ENCODE peak calls at places on chromosomes 5 and 9, in four cellular contexts. One of them, this sample, is unnamed. For H3K9me3, the result is how much of the 10 kb centered on the place peaks cover.

GRCh38 chr5:159905496-159905895 is 10.8 kb upstream of the ADRA1B start:
- DNase-seq in HepG2: no peak
- DNase-seq in transverse colon: peak
- DNase-seq in breast epithelium: no peak
- DNase-seq in this sample: no peak

GRCh38 chr5:175585573-175585972 is 72.3 kb upstream of the HRH2 start:
- DNase-seq in HepG2: no peak
- DNase-seq in transverse colon: no peak
- DNase-seq in breast epithelium: no peak
- DNase-seq in this sample: no peak

GRCh38 chr9:99633260-99633659 is 188.4 kb upstream of the NR4A3 start:
- DNase-seq in HepG2: no peak
- DNase-seq in transverse colon: no peak
- DNase-seq in breast epithelium: no peak
- DNase-seq in this sample: no peak

GRCh38 chr9:131616983-131617604 is 71.8 kb downstream of the PRRT1B start:
- DNase-seq in HepG2: peak
- DNase-seq in transverse colon: no peak
- DNase-seq in breast epithelium: no peak
- DNase-seq in this sample: no peak

GRCh38 chr5:135534609-135535419 is 950 bp downstream of the NEUROG1 start:
- DNase-seq in HepG2: no peak
- DNase-seq in transverse colon: no peak
- DNase-seq in breast epithelium: no peak
- DNase-seq in this sample: peak

GRCh38 chr5:179274321-179275315 is 70.6 kb downstream of the ADAMTS2 start:
- DNase-seq in HepG2: no peak
- DNase-seq in transverse colon: no peak
- DNase-seq in breast epithelium: no peak
- DNase-seq in this sample: peak

GRCh38 chr5:96876292-96876850 is at the start of gene ERAP2:
- DNase-seq in HepG2: peak
- DNase-seq in transverse colon: no peak
- DNase-seq in breast epithelium: no peak
- DNase-seq in this sample: no peak

GRCh38 chr5:94468531-94468930 is 149.9 kb downstream of the KIAA0825 start:
- DNase-seq in HepG2: no peak
- DNase-seq in transverse colon: no peak
- DNase-seq in breast epithelium: no peak
- DNase-seq in this sample: no peak

GRCh38 chr5:58836351-58836750 is 253.5 kb downstream of the RAB3C start:
- DNase-seq in HepG2: no peak
- DNase-seq in transverse colon: no peak
- DNase-seq in breast epithelium: no peak
- DNase-seq in this sample: no peak

GRCh38 chr5:78903936-78904335 is 81.2 kb downstream of the ARSB start:
- DNase-seq in HepG2: no peak
- DNase-seq in transverse colon: no peak
- DNase-seq in breast epithelium: no peak
- DNase-seq in this sample: no peak

GRCh38 chr9:122201641-122202040 is 27.1 kb downstream of the LHX6 start:
- DNase-seq in HepG2: no peak
- DNase-seq in transverse colon: no peak
- DNase-seq in breast epithelium: no peak
- DNase-seq in this sample: no peak

GRCh38 chr9:124480621-124480981 is 26.6 kb downstream of the NR5A1 start:
- DNase-seq in HepG2: peak
- DNase-seq in transverse colon: no peak
- DNase-seq in breast epithelium: no peak
- DNase-seq in this sample: no peak

GRCh38 chr5:32283539-32284377 is 29.0 kb downstream of the MTMR12 start:
- DNase-seq in HepG2: no peak
- DNase-seq in transverse colon: no peak
- DNase-seq in breast epithelium: no peak
- DNase-seq in this sample: no peak

GRCh38 chr5:41785061-41785460 is 85.2 kb downstream of the OXCT1 start:
- DNase-seq in HepG2: no peak
- DNase-seq in transverse colon: no peak
- DNase-seq in breast epithelium: no peak
- DNase-seq in this sample: no peak

GRCh38 chr5:62731011-62731410 is 152.4 kb downstream of the LRRC70 start:
- DNase-seq in HepG2: no peak
- DNase-seq in transverse colon: no peak
- DNase-seq in breast epithelium: no peak
- DNase-seq in this sample: no peak

GRCh38 chr5:93603191-93603590 is 20.2 kb downstream of the NR2F1 start:
- DNase-seq in HepG2: no peak
- DNase-seq in transverse colon: no peak
- DNase-seq in breast epithelium: no peak
- DNase-seq in this sample: no peak

GRCh38 chr5:120354126-120354525 is 110.0 kb upstream of the PRR16 start:
- DNase-seq in HepG2: no peak
- DNase-seq in transverse colon: no peak
- DNase-seq in breast epithelium: no peak
- DNase-seq in this sample: no peak

GRCh38 chr5:127796207-127796606 is 93.0 kb downstream of the CCDC192 start:
- DNase-seq in HepG2: no peak
- DNase-seq in transverse colon: no peak
- DNase-seq in breast epithelium: no peak
- DNase-seq in this sample: no peak

GRCh38 chr5:117682416-117682815 is 1107.8 kb upstream of the SEMA6A start:
- DNase-seq in HepG2: no peak
- DNase-seq in transverse colon: no peak
- DNase-seq in breast epithelium: no peak
- DNase-seq in this sample: no peak

GRCh38 chr9:96813607-96814006 is 35.7 kb upstream of the ZNF510 start:
- DNase-seq in HepG2: no peak
- DNase-seq in transverse colon: no peak
- DNase-seq in breast epithelium: no peak
- DNase-seq in this sample: no peak

GRCh38 chr5:40616791-40617190 is 62.9 kb upstream of the PTGER4 start:
- DNase-seq in HepG2: no peak
- DNase-seq in transverse colon: no peak
- DNase-seq in breast epithelium: no peak
- DNase-seq in this sample: no peak

GRCh38 chr5:146426853-146427618 is 20.1 kb upstream of the TCERG1 start:
- DNase-seq in HepG2: peak
- DNase-seq in transverse colon: no peak
- DNase-seq in breast epithelium: no peak
- DNase-seq in this sample: no peak

GRCh38 chr5:57488308-57488955 is 5.8 kb upstream of the ACTBL2 start:
- DNase-seq in HepG2: no peak
- DNase-seq in transverse colon: no peak
- DNase-seq in breast epithelium: no peak
- DNase-seq in this sample: no peak

GRCh38 chr5:43042176-43042625 is 2.1 kb upstream of the ANXA2R start:
- DNase-seq in HepG2: peak
- DNase-seq in transverse colon: peak
- DNase-seq in breast epithelium: peak
- DNase-seq in this sample: peak

GRCh38 chr9:114900937-114901802 is 29.2 kb downstream of the TNFSF8 start:
- DNase-seq in HepG2: no peak
- DNase-seq in transverse colon: no peak
- DNase-seq in breast epithelium: no peak
- DNase-seq in this sample: no peak

GRCh38 chr5:30765227-30765626 is 428.3 kb upstream of the CDH6 start:
- DNase-seq in HepG2: no peak
- DNase-seq in transverse colon: no peak
- DNase-seq in breast epithelium: no peak
- DNase-seq in this sample: no peak

GRCh38 chr9:109253637-109254284 is 67.1 kb downstream of the EPB41L4B start:
- DNase-seq in HepG2: no peak
- DNase-seq in transverse colon: no peak
- DNase-seq in breast epithelium: peak
- DNase-seq in this sample: no peak

GRCh38 chr5:80905405-80905804 is 54.8 kb upstream of the RASGRF2 start:
- DNase-seq in HepG2: no peak
- DNase-seq in transverse colon: no peak
- DNase-seq in breast epithelium: no peak
- DNase-seq in this sample: no peak
- TF ChIP-seq POLR2AphosphoS5 in HepG2: no peak
- TF ChIP-seq POLR2AphosphoS5 in transverse colon: no peak
- TF ChIP-seq POLR2AphosphoS5 in breast epithelium: no peak
- TF ChIP-seq POLR2AphosphoS5 in this sample: no peak

DNA sequence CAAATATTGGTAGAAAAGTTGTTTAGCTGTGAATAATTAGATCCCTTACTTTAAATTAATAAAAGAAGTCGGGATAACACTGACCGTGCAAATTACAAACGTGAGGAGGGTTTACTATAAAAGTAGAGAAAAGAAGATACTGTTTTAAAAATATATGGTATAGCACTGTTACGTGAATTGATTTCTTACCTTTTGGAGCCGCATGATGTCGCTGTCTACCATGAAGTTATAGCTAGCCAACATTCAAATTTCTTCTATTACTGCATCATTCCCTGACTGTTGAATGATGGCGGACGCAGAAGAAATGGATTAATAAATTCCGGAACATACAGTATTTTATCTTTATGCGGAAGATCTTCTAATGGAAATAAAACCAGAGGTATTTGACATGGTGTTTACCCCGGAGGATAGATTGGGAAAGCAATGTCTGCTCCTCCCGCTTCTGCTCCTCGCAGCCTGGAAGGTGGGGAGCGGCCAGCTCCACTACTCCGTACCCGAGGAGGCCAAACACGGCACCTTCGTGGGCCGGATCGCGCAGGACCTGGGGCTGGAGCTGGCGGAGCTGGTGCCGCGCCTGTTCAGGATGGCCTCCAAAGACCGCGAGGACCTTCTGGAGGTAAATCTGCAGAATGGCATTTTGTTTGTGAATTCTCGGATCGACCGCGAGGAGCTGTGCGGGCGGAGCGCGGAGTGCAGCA is at the start of gene PCDHA6:
- DNase-seq in HepG2: no peak
- DNase-seq in transverse colon: no peak
- DNase-seq in breast epithelium: no peak
- DNase-seq in this sample: no peak
- H3K9me3 ChIP-seq in HepG2: under half
- H3K9me3 ChIP-seq in transverse colon: under half
- H3K9me3 ChIP-seq in breast epithelium: half or more
- H3K9me3 ChIP-seq in this sample: under half

GRCh38 chr5:119036101-119036762 is 34.7 kb upstream of the DMXL1 start:
- DNase-seq in HepG2: no peak
- DNase-seq in transverse colon: no peak
- DNase-seq in breast epithelium: no peak
- DNase-seq in this sample: no peak
- TF ChIP-seq POLR2AphosphoS5 in HepG2: no peak
- TF ChIP-seq POLR2AphosphoS5 in transverse colon: no peak
- TF ChIP-seq POLR2AphosphoS5 in breast epithelium: no peak
- TF ChIP-seq POLR2AphosphoS5 in this sample: no peak

GRCh38 chr9:107592439-107592838 is 102.9 kb upstream of the KLF4 start:
- DNase-seq in HepG2: no peak
- DNase-seq in transverse colon: no peak
- DNase-seq in breast epithelium: no peak
- DNase-seq in this sample: no peak

GRCh38 chr9:107600060-107600573 is 110.5 kb upstream of the KLF4 start:
- DNase-seq in HepG2: no peak
- DNase-seq in transverse colon: no peak
- DNase-seq in breast epithelium: no peak
- DNase-seq in this sample: no peak

GRCh38 chr9:107593224-107593870 is 103.8 kb upstream of the KLF4 start:
- DNase-seq in HepG2: no peak
- DNase-seq in transverse colon: no peak
- DNase-seq in breast epithelium: no peak
- DNase-seq in this sample: no peak

GRCh38 chr9:107597743-107598217 is 108.2 kb upstream of the KLF4 start:
- DNase-seq in HepG2: peak
- DNase-seq in transverse colon: peak
- DNase-seq in breast epithelium: no peak
- DNase-seq in this sample: no peak
- H3K9me3 ChIP-seq in HepG2: under half
- H3K9me3 ChIP-seq in transverse colon: under half
- H3K9me3 ChIP-seq in breast epithelium: under half
- H3K9me3 ChIP-seq in this sample: under half

GRCh38 chr9:76424491-76424890 is 30.3 kb upstream of the RFK start:
- DNase-seq in HepG2: no peak
- DNase-seq in transverse colon: no peak
- DNase-seq in breast epithelium: no peak
- DNase-seq in this sample: no peak

GRCh38 chr9:76419782-76420380 is 25.7 kb upstream of the RFK start:
- DNase-seq in HepG2: peak
- DNase-seq in transverse colon: no peak
- DNase-seq in breast epithelium: no peak
- DNase-seq in this sample: no peak

GRCh38 chr9:76425677-76426453 is 31.6 kb upstream of the RFK start:
- DNase-seq in HepG2: no peak
- DNase-seq in transverse colon: no peak
- DNase-seq in breast epithelium: no peak
- DNase-seq in this sample: no peak

GRCh38 chr9:76426807-76427419 is 32.1 kb upstream of the GCNT1 start:
- DNase-seq in HepG2: no peak
- DNase-seq in transverse colon: no peak
- DNase-seq in breast epithelium: no peak
- DNase-seq in this sample: no peak

GRCh38 chr9:76423216-76424177 is 29.3 kb upstream of the RFK start:
- DNase-seq in HepG2: peak
- DNase-seq in transverse colon: no peak
- DNase-seq in breast epithelium: no peak
- DNase-seq in this sample: no peak
- TF ChIP-seq POLR2AphosphoS5 in HepG2: no peak
- TF ChIP-seq POLR2AphosphoS5 in transverse colon: no peak
- TF ChIP-seq POLR2AphosphoS5 in breast epithelium: no peak
- TF ChIP-seq POLR2AphosphoS5 in this sample: no peak

This sample was measured in suprapubic skin.